ENCODE peak calls at places on chromosome 3, in five cellular contexts. P is IMR-90, M is dorsolateral prefrontal cortex, V is HEK293T, E is Kasumi-1. L is an unnamed sample.

GRCh38 chr3:12994607-12995388 is 78.4 kb downstream of the IQSEC1 start:
- DNase-seq in P (peak; percentile 72), M (peak; percentile 88), V (peak; percentile 94), E (peak; percentile 59), L (peak; percentile 95)

GRCh38 chr3:71066849-71067261 is 516.7 kb downstream of the FOXP1 start:
- DNase-seq in P (peak; percentile 65), M (no peak), V (no peak), E (peak; percentile 54), L (no peak)

GRCh38 chr3:197554562-197555280 is 1.0 kb downstream of the BDH1 start:
- DNase-seq in P (peak; percentile 95), M (peak; percentile 97), V (peak; percentile 89), E (peak; percentile 97), L (peak; percentile 93)

GRCh38 chr3:186536883-186537553 is 7.2 kb downstream of the CRYGS start:
- DNase-seq in P (peak; percentile 15), M (no peak), V (no peak), E (peak; percentile 45), L (no peak)

GRCh38 chr3:183210341-183210740 is 42.7 kb upstream of the B3GNT5 start:
- DNase-seq in P (no peak), M (no peak), V (no peak), E (peak; percentile 59), L (no peak)

GRCh38 chr3:25306066-25306465 is 122.0 kb upstream of the RARB start:
- DNase-seq in P (no peak), M (no peak), V (no peak), E (no peak), L (no peak)

GRCh38 chr3:44885618-44886017 is 11.2 kb downstream of the TGM4 start:
- DNase-seq in P (peak; percentile 96), M (no peak), V (no peak), E (no peak), L (no peak)

GRCh38 chr3:40990062-40990456 is 209.2 kb upstream of the CTNNB1 start:
- DNase-seq in P (no peak), M (no peak), V (no peak), E (no peak), L (no peak)

GRCh38 chr3:114338651-114339357 is 45.0 kb downstream of the TIGIT start:
- DNase-seq in P (no peak), M (no peak), V (no peak), E (no peak), L (no peak)

GRCh38 chr3:69081583-69082262 is 1.6 kb upstream of the UBA3 start:
- DNase-seq in P (no peak), M (no peak), V (no peak), E (no peak), L (no peak)

GRCh38 chr3:139120336-139120971 is 75.8 kb upstream of the PRR23C start:
- DNase-seq in P (peak; percentile 87), M (no peak), V (no peak), E (peak; percentile 17), L (no peak)

GRCh38 chr3:44077267-44077666 is 164.4 kb upstream of the TOPAZ1 start:
- DNase-seq in P (no peak), M (no peak), V (no peak), E (no peak), L (no peak)